ENCODE peak calls at places on chromosomes 2 and 18, in five cellular contexts. A is choroid plexus epithelial cell, H is coronary artery, N is AG04449, L is endothelial cell. P is an unnamed sample.

GRCh38 chr2:222424729-222425671 is 657 bp downstream of the SGPP2 start:
- DNase-seq in A (no peak), H (no peak), N (no peak), L (no peak), P (peak; percentile 32)

GRCh38 chr18:46290440-46291020 is 186.3 kb downstream of the HAUS1 start:
- DNase-seq in A (no peak), H (no peak), N (no peak), L (no peak), P (no peak)

GRCh38 chr2:191942114-191943103 is 95.5 kb upstream of the CAVIN2 start:
- DNase-seq in A (peak; percentile 18), H (no peak), N (no peak), L (no peak), P (no peak)

GRCh38 chr2:165185633-165186032 is 18.2 kb downstream of the SCN3A start:
- DNase-seq in A (no peak), H (no peak), N (no peak), L (no peak), P (no peak)

GRCh38 chr2:10028988-10029874 is 14.1 kb upstream of the KLF11 start:
- DNase-seq in A (peak; percentile 75), H (no peak), N (no peak), L (peak; percentile 43), P (peak; percentile 49)

GRCh38 chr2:199018826-199019225 is 438.9 kb downstream of the SATB2 start:
- DNase-seq in A (no peak), H (no peak), N (no peak), L (no peak), P (no peak)

GRCh38 chr2:40127890-40128548 is 323.9 kb downstream of the SLC8A1 start:
- DNase-seq in A (peak; percentile 31), H (no peak), N (peak; percentile 92), L (no peak), P (no peak)

GRCh38 chr2:174014021-174014698 is 49.0 kb upstream of the SP3 start:
- DNase-seq in A (no peak), H (no peak), N (no peak), L (no peak), P (no peak)

GRCh38 chr2:95315801-95316411 is 18.8 kb downstream of the KCNIP3 start:
- DNase-seq in A (peak; percentile 10), H (no peak), N (peak; percentile 31), L (no peak), P (no peak)

GRCh38 chr2:83238111-83238510 is 1221.0 kb downstream of the SUCLG1 start:
- DNase-seq in A (no peak), H (no peak), N (no peak), L (no peak), P (no peak)

GRCh38 chr18:24850532-24850931 is 390.1 kb downstream of the HRH4 start:
- DNase-seq in A (no peak), H (no peak), N (no peak), L (no peak), P (no peak)

GRCh38 chr2:205685314-205686230 is 3.3 kb downstream of the NRP2 start:
- DNase-seq in A (peak; percentile 63), H (peak; percentile 82), N (no peak), L (peak; percentile 44), P (peak; percentile 29)

GRCh38 chr2:206211657-206212255 is 52.1 kb downstream of the EEF1B2 start:
- DNase-seq in A (peak; percentile 50), H (no peak), N (no peak), L (no peak), P (no peak)

GRCh38 chr18:35378206-35378795 is 1.2 kb upstream of the ZNF396 start:
- DNase-seq in A (peak; percentile 41), H (no peak), N (no peak), L (no peak), P (no peak)

GRCh38 chr2:56615750-56616149 is 432.0 kb downstream of the CCDC85A start:
- DNase-seq in A (no peak), H (no peak), N (no peak), L (no peak), P (no peak)

GRCh38 chr18:13051950-13052349 is 60.8 kb downstream of the CEP192 start:
- DNase-seq in A (no peak), H (no peak), N (no peak), L (peak; percentile 6), P (peak; percentile 19)

DNA sequence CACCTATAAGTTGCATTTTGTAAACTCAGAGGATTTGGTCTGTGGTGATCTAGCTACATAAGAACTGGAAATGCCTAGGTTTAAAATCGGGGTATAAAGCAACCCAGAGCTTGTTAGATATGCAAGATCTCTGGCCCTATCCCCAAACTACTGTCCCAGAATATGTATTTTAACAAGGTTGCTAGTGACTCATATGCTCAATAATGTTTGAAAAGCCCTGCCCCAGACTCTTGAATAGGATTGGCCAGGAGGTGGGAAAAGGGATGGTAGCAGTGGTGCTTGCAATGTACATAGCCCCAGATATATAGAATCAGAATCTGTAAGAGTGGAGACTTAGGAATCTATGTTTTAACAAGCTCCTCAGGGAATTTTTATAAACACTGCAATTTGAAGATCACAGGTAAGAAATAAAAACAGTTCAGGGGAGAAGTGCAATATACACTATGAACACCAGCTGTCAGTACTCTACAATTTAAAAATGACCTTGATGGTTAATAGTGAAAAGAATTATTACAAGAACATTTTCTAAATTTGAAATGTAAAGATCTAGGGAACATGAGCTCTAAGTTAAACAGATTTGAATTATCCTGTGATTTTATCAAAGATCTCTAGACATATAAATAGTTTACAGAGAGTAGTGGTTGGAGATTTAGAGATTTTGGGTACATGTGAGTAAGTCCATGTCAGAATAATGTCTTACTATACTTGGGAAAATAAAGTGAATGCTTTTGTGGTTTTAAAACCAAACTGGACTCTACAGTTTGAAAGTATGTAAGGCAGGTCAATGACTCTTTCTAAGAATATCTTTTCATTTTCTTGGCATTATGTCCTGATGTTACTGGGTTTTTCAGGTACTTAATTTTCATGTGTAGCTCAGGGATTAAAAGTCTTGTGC is 7.7 kb upstream of the MMADHC start:
- DNase-seq in A (peak; percentile 49), H (no peak), N (no peak), L (no peak), P (no peak)
- TF ChIP-seq CTCF in A (peak; percentile 58), H (no peak), N (peak; percentile 30), L (no peak), P (no peak)

GRCh38 chr2:172462393-172463381 is 35.3 kb downstream of the ITGA6 start:
- DNase-seq in A (no peak), H (no peak), N (no peak), L (no peak), P (no peak)
- TF ChIP-seq CTCF in A (no peak), H (no peak), N (no peak), L (peak; percentile 49), P (no peak)

DNA sequence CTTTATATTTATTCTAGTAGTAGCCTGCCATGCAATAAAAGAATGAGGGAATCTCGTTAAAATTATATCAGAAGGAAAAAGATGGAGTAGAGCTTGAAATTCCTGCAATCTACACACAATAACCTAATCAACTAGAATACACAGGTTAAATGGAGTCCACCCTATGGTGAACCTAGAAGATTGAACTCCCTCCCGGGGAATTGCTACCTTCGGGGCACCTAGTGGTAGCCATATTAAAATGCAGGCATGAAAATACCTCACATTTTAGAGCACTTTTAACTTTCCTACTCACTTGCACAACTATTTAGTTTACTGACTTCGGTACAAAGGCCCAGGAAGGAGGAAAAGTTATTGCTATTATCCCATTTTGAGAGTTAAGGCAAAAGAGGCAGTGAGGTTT is 174.5 kb downstream of the SS18 start:
- DNase-seq in A (no peak), H (no peak), N (no peak), L (no peak), P (no peak)
- TF ChIP-seq CTCF in A (peak; percentile 32), H (no peak), N (no peak), L (peak; percentile 56), P (no peak)

GRCh38 chr2:1899396-1899730 is 155.0 kb upstream of the PXDN start:
- DNase-seq in A (no peak), H (no peak), N (no peak), L (no peak), P (no peak)

GRCh38 chr2:1898461-1899395 is 154.4 kb upstream of the PXDN start:
- DNase-seq in A (no peak), H (no peak), N (no peak), L (no peak), P (no peak)

GRCh38 chr2:1900736-1901135 is 156.4 kb upstream of the PXDN start:
- DNase-seq in A (peak; percentile 48), H (no peak), N (no peak), L (peak; percentile 46), P (no peak)
- TF ChIP-seq CTCF in A (peak; percentile 46), H (no peak), N (no peak), L (peak; percentile 40), P (no peak)

GRCh38 chr2:2613279-2614199 is 282.5 kb upstream of the MYT1L start:
- DNase-seq in A (peak; percentile 79), H (peak; percentile 87), N (peak; percentile 2), L (peak; percentile 89), P (peak; percentile 46)
- TF ChIP-seq CTCF in A (no peak), H (no peak), N (no peak), L (no peak), P (no peak)

P was measured in activated B cell treated with CpG ODN at 0.5 μM for 24 hours.